ENCODE peak calls at places on chromosome 3, in eight cellular contexts. A, L, H, T, C, W, I and O are unnamed samples.

GRCh38 chr3:41002104-41002503 is 197.2 kb upstream of the CTNNB1 start:
- DNase-seq in I (no peak), L (no peak), T (no peak), H (no peak), C (no peak), A (no peak), W (no peak), O (no peak)

GRCh38 chr3:196287066-196287404 is 491 bp downstream of the PCYT1A start:
- DNase-seq in C (peak), A (no peak), T (peak), L (peak), I (no peak), H (no peak), W (no peak), O (peak)

GRCh38 chr3:25423780-25424179 is 4.3 kb upstream of the RARB start:
- DNase-seq in I (no peak), W (no peak), L (no peak), A (no peak), T (no peak), C (peak), H (no peak), O (peak)

GRCh38 chr3:157368171-157368570 is 68.5 kb upstream of the PTX3 start:
- DNase-seq in C (no peak), I (no peak), A (no peak), L (no peak), T (no peak), W (no peak), H (no peak), O (no peak)

GRCh38 chr3:129315386-129315991 is 36.8 kb downstream of the HMCES start:
- DNase-seq in A (peak), H (no peak), I (peak), C (no peak), W (peak), T (peak), L (peak), O (peak)

GRCh38 chr3:120568624-120569023 is 27.5 kb upstream of the NDUFB4 start:
- DNase-seq in W (no peak), I (no peak), T (no peak), A (no peak), H (no peak), L (no peak), C (no peak), O (peak)

GRCh38 chr3:188712257-188712924 is 459.4 kb upstream of the TPRG1 start:
- DNase-seq in A (no peak), C (peak), W (no peak), I (no peak), T (no peak), H (no peak), L (no peak), O (peak)

GRCh38 chr3:184185461-184186183 is 377 bp upstream of the ABCF3 start:
- DNase-seq in L (peak), T (peak), H (peak), I (peak), C (peak), W (peak), A (peak), O (peak)

GRCh38 chr3:106518516-106518915 is 649.7 kb upstream of the CBLB start:
- DNase-seq in T (no peak), H (no peak), W (no peak), L (no peak), C (peak), A (no peak), I (no peak), O (peak)

GRCh38 chr3:41327718-41328117 is 128.4 kb downstream of the CTNNB1 start:
- DNase-seq in W (peak), T (no peak), I (no peak), C (peak), H (no peak), L (no peak), A (no peak), O (peak)

GRCh38 chr3:190064112-190064511 is 56.6 kb downstream of the P3H2 start:
- DNase-seq in I (no peak), L (no peak), H (no peak), W (peak), T (no peak), A (no peak), C (peak), O (peak)

GRCh38 chr3:160756907-160757623 is 1.0 kb downstream of the PPM1L start:
- DNase-seq in A (no peak), W (no peak), H (no peak), T (peak), C (no peak), I (peak), L (peak), O (no peak)

GRCh38 chr3:190617185-190617584 is 103.3 kb downstream of the IL1RAP start:
- DNase-seq in W (no peak), T (no peak), C (no peak), A (no peak), I (no peak), L (no peak), H (peak), O (no peak)

GRCh38 chr3:38497026-38497425 is 886 bp downstream of the EXOG start:
- DNase-seq in L (no peak), I (no peak), H (no peak), C (peak), A (no peak), W (no peak), T (no peak), O (peak)

GRCh38 chr3:37853691-37854413 is 7.8 kb upstream of the CTDSPL start:
- DNase-seq in H (no peak), L (no peak), I (no peak), C (no peak), A (no peak), W (no peak), T (no peak), O (no peak)

GRCh38 chr3:30476373-30477082 is 129.9 kb upstream of the TGFBR2 start:
- DNase-seq in I (no peak), W (no peak), C (peak), H (no peak), T (no peak), L (no peak), A (no peak), O (peak)

GRCh38 chr3:179961081-179962078 is 75.4 kb downstream of the PEX5L start:
- DNase-seq in I (no peak), W (no peak), C (no peak), T (no peak), A (no peak), H (no peak), L (no peak), O (no peak)

GRCh38 chr3:154568064-154568463 is 138.1 kb upstream of the GPR149 start:
- DNase-seq in W (no peak), H (no peak), A (no peak), T (no peak), C (no peak), L (no peak), I (no peak), O (no peak)

GRCh38 chr3:147775816-147776530 is 366.8 kb downstream of the ZIC1 start:
- DNase-seq in L (no peak), C (peak), T (no peak), A (no peak), H (no peak), I (no peak), W (no peak), O (no peak)

GRCh38 chr3:15023249-15023648 is 41.9 kb downstream of the MRPS25 start:
- DNase-seq in A (no peak), L (no peak), C (no peak), H (no peak), I (no peak), T (no peak), W (no peak), O (no peak)

GRCh38 chr3:107432646-107433045 is 55.4 kb downstream of the CCDC54 start:
- DNase-seq in H (no peak), T (no peak), A (no peak), I (no peak), W (no peak), L (no peak), C (no peak), O (no peak)

GRCh38 chr3:197308591-197308990 is 10.2 kb upstream of the DLG1 start:
- DNase-seq in T (peak), C (peak), I (no peak), L (no peak), W (no peak), H (no peak), A (no peak), O (peak)

GRCh38 chr3:33855884-33856546 is 57.6 kb downstream of the PDCD6IP start:
- DNase-seq in A (no peak), L (no peak), I (no peak), T (no peak), W (no peak), C (peak), H (no peak), O (no peak)

GRCh38 chr3:54046677-54047214 is 75.6 kb upstream of the CACNA2D3 start:
- DNase-seq in A (no peak), T (peak), C (peak), W (no peak), H (no peak), L (no peak), I (no peak), O (peak)

GRCh38 chr3:48609088-48610005 is at the start of gene UQCRC1:
- DNase-seq in I (peak), A (peak), H (peak), L (peak), T (peak), W (peak), C (peak), O (peak)

GRCh38 chr3:193885832-193886231 is 250.1 kb upstream of the HES1 start:
- DNase-seq in L (no peak), I (no peak), A (no peak), C (no peak), T (no peak), W (peak), H (no peak), O (no peak)

GRCh38 chr3:32239638-32240550 is 1.4 kb downstream of the CMTM8 start:
- DNase-seq in L (no peak), T (no peak), W (peak), C (peak), I (peak), A (no peak), H (peak), O (peak)

GRCh38 chr3:150253622-150254021 is 154.5 kb upstream of the TSC22D2 start:
- DNase-seq in I (no peak), H (no peak), A (no peak), W (peak), T (peak), L (no peak), C (no peak), O (no peak)

GRCh38 chr3:153026026-153026425 is 136.0 kb upstream of the RAP2B start:
- DNase-seq in H (peak), C (peak), L (no peak), I (peak), W (no peak), T (no peak), A (no peak), O (peak)

GRCh38 chr3:129046037-129046731 is 14.4 kb upstream of the GP9 start:
- DNase-seq in C (no peak), H (no peak), L (peak), A (no peak), I (no peak), W (no peak), T (no peak), O (no peak)

GRCh38 chr3:60417590-60417989 is 833.7 kb downstream of the FHIT start:
- DNase-seq in I (no peak), C (no peak), A (no peak), W (no peak), T (no peak), L (no peak), H (no peak), O (no peak)

GRCh38 chr3:8739757-8740508 is 6.3 kb downstream of the CAV3 start:
- DNase-seq in W (peak), A (no peak), H (no peak), L (no peak), I (no peak), T (no peak), C (peak), O (peak)

GRCh38 chr3:23402728-23403505 is 199.8 kb downstream of the UBE2E2 start:
- DNase-seq in A (no peak), I (no peak), C (no peak), W (no peak), H (no peak), T (no peak), L (no peak), O (no peak)

GRCh38 chr3:72375237-72376154 is 472.7 kb downstream of the SHQ1 start:
- DNase-seq in H (no peak), L (no peak), I (no peak), A (no peak), T (no peak), W (no peak), C (no peak), O (no peak)

GRCh38 chr3:63387568-63387967 is 109.5 kb downstream of the SYNPR start:
- DNase-seq in W (no peak), H (no peak), A (no peak), L (no peak), I (peak), T (no peak), C (peak), O (no peak)

GRCh38 chr3:50550079-50550736 is 17.3 kb downstream of the C3orf18 start:
- DNase-seq in A (peak), C (peak), H (no peak), W (peak), I (peak), L (no peak), T (peak), O (peak)

GRCh38 chr3:139448104-139448503 is 28.2 kb downstream of the RBP2 start:
- DNase-seq in W (no peak), T (peak), H (no peak), L (peak), C (no peak), I (no peak), A (no peak), O (no peak)

GRCh38 chr3:77466562-77466961 is 426.7 kb downstream of the ROBO2 start:
- DNase-seq in L (no peak), H (no peak), A (no peak), I (no peak), T (no peak), C (no peak), W (no peak), O (no peak)
- TF ChIP-seq CTCF in L (no peak), H (no peak), A (no peak), I (no peak), T (no peak), C (no peak), W (no peak), O (no peak)

GRCh38 chr3:44000586-44000985 is 241.1 kb upstream of the TOPAZ1 start:
- DNase-seq in I (no peak), W (peak), C (peak), A (no peak), L (no peak), H (peak), T (no peak), O (no peak)
- H3K4me3 ChIP-seq in I (no peak), W (peak), C (peak), A (no peak), L (peak), H (peak), T (no peak), O (no peak)

DNA sequence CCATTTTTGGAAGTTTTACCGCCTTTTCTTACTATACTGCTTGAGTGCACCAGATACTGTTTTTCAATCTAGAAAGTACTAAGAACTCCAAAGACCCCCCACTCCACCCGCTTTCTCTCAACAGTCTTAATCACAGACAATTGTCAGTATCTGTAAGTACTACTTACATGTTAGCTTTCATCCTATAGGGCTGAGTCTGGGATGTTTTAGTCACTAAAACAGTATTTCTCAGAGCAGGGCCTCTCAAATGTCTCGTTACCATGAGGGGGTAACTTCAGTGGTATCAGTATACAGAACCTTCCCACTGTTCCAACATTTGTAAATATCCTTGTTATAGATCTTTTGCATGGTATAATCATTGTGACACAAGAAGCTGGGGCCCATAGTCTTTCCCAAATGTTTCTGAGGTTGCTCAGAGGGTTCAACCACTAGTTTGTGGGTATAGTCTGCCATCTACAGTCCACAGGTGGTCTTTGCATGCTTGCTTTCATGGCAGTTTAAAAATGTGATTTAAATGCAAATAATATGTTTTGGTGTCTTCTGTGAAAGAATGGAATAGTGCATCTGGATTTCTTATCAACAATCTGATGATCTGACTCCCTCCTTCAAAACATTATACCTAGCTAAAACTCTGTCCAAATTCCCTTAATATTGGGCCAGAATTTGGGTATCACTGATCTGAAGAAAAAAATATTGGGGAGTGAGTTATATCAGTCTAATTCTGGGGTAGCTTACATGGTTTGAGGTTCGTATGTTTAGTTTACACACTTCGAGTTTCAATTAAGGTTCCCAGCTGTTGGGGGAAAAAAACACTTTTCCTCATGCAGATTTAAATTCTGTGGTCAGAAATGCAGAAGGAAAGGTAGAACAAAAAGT is 18.0 kb upstream of the DNAJC13 start:
- DNase-seq in L (no peak), T (no peak), A (no peak), I (peak), C (peak), W (peak), H (no peak), O (peak)
- TF ChIP-seq CTCF in L (peak), T (peak), A (peak), I (peak), C (peak), W (peak), H (peak), O (peak)

GRCh38 chr3:27719306-27720003 is 2.7 kb downstream of the EOMES start:
- DNase-seq in I (no peak), H (no peak), T (no peak), A (no peak), W (no peak), L (no peak), C (no peak), O (no peak)

GRCh38 chr3:27721717-27722564 is at the start of gene EOMES:
- DNase-seq in H (no peak), I (peak), W (peak), T (no peak), C (peak), L (no peak), A (no peak), O (no peak)

GRCh38 chr3:27720029-27720518 is 2.0 kb downstream of the EOMES start:
- DNase-seq in T (no peak), I (no peak), H (no peak), C (no peak), L (no peak), W (no peak), A (no peak), O (no peak)

GRCh38 chr3:27722957-27723802 is 1.1 kb upstream of the EOMES start:
- DNase-seq in I (peak), W (no peak), T (no peak), H (no peak), C (no peak), L (no peak), A (no peak), O (no peak)

GRCh38 chr3:27720899-27721716 is 1.0 kb downstream of the EOMES start:
- DNase-seq in L (no peak), H (no peak), A (no peak), T (no peak), C (no peak), I (peak), W (no peak), O (no peak)
- H3K4me3 ChIP-seq in L (peak), H (peak), A (peak), T (peak), C (peak), I (peak), W (peak), O (peak)

GRCh38 chr3:71304261-71304646 is 279.3 kb downstream of the FOXP1 start:
- DNase-seq in C (no peak), W (no peak), A (no peak), I (no peak), T (no peak), H (no peak), L (no peak), O (no peak)

GRCh38 chr3:71302604-71303003 is 280.9 kb downstream of the FOXP1 start:
- DNase-seq in H (no peak), L (no peak), I (no peak), A (no peak), C (no peak), W (no peak), T (no peak), O (no peak)

GRCh38 chr3:71303627-71304260 is 279.8 kb downstream of the FOXP1 start:
- DNase-seq in C (no peak), L (no peak), A (no peak), T (no peak), I (peak), W (no peak), H (no peak), O (no peak)

GRCh38 chr3:71305246-71306206 is 278.0 kb downstream of the FOXP1 start:
- DNase-seq in I (peak), W (no peak), T (peak), L (no peak), C (peak), A (peak), H (no peak), O (no peak)

GRCh38 chr3:71304684-71305083 is 278.8 kb downstream of the FOXP1 start:
- DNase-seq in I (peak), T (no peak), L (no peak), W (no peak), A (peak), C (peak), H (no peak), O (peak)
- TF ChIP-seq CTCF in I (peak), T (peak), L (peak), W (no peak), A (peak), C (peak), H (no peak), O (peak)

GRCh38 chr3:104885214-104885814 is 481.4 kb upstream of the ALCAM start:
- DNase-seq in H (no peak), C (no peak), A (no peak), T (no peak), I (no peak), L (no peak), W (no peak), O (no peak)
- H3K4me3 ChIP-seq in H (no peak), C (no peak), A (no peak), T (no peak), I (no peak), L (no peak), W (no peak), O (no peak)

GRCh38 chr3:94413721-94414106 is 350.9 kb downstream of the NSUN3 start:
- DNase-seq in W (no peak), T (no peak), A (no peak), H (no peak), I (no peak), C (peak), L (no peak), O (peak)

GRCh38 chr3:94416768-94417167 is 353.9 kb downstream of the NSUN3 start:
- DNase-seq in I (no peak), H (no peak), C (no peak), A (no peak), T (no peak), W (no peak), L (no peak), O (no peak)

GRCh38 chr3:94420941-94421340 is 358.1 kb downstream of the NSUN3 start:
- DNase-seq in A (no peak), H (no peak), L (no peak), T (no peak), W (no peak), C (peak), I (no peak), O (no peak)

GRCh38 chr3:94414412-94414811 is 351.6 kb downstream of the NSUN3 start:
- DNase-seq in C (no peak), I (no peak), T (no peak), H (no peak), A (no peak), W (no peak), L (no peak), O (no peak)

GRCh38 chr3:94417963-94418455 is 355.1 kb downstream of the NSUN3 start:
- DNase-seq in A (no peak), L (no peak), T (no peak), C (no peak), W (no peak), H (no peak), I (no peak), O (no peak)
- TF ChIP-seq CTCF in A (no peak), L (no peak), T (no peak), C (no peak), W (no peak), H (no peak), I (no peak), O (no peak)